ENCODE peak calls at places on chromosomes 11 and 22, in ten cellular contexts. One of them, this sample, is unnamed.

GRCh38 chr11:66789097-66789890 is 53.9 kb upstream of the RCE1 start:
- DNase-seq in keratinocyte: no peak
- DNase-seq in colonic mucosa: no peak
- DNase-seq in choroid plexus epithelial cell: no peak
- DNase-seq in heart right ventricle: no peak
- DNase-seq in body of pancreas: no peak
- DNase-seq in tibial artery: no peak
- DNase-seq in lung: no peak
- DNase-seq in BE2C: no peak
- DNase-seq in ovary: no peak
- DNase-seq in this sample: peak

GRCh38 chr11:16363709-16364108 is 7.4 kb upstream of the SOX6 start:
- DNase-seq in choroid plexus epithelial cell: no peak
- DNase-seq in keratinocyte: no peak
- DNase-seq in BE2C: no peak
- DNase-seq in body of pancreas: no peak
- DNase-seq in lung: no peak
- DNase-seq in ovary: no peak
- DNase-seq in tibial artery: no peak
- DNase-seq in colonic mucosa: no peak
- DNase-seq in heart right ventricle: no peak
- DNase-seq in this sample: no peak

GRCh38 chr11:12543596-12544415 is 130.4 kb upstream of the TEAD1 start:
- DNase-seq in ovary: no peak
- DNase-seq in keratinocyte: no peak
- DNase-seq in heart right ventricle: no peak
- DNase-seq in lung: no peak
- DNase-seq in choroid plexus epithelial cell: no peak
- DNase-seq in tibial artery: peak
- DNase-seq in BE2C: no peak
- DNase-seq in body of pancreas: no peak
- DNase-seq in colonic mucosa: peak
- DNase-seq in this sample: peak

GRCh38 chr22:30228509-30229359 is 17.8 kb downstream of the LIF start:
- DNase-seq in choroid plexus epithelial cell: no peak
- DNase-seq in colonic mucosa: no peak
- DNase-seq in heart right ventricle: no peak
- DNase-seq in tibial artery: no peak
- DNase-seq in body of pancreas: no peak
- DNase-seq in lung: no peak
- DNase-seq in ovary: no peak
- DNase-seq in BE2C: no peak
- DNase-seq in keratinocyte: peak
- DNase-seq in this sample: no peak

GRCh38 chr11:46977038-46977818 is 40.7 kb downstream of the CSTPP1 start:
- DNase-seq in lung: no peak
- DNase-seq in choroid plexus epithelial cell: peak
- DNase-seq in ovary: no peak
- DNase-seq in tibial artery: no peak
- DNase-seq in body of pancreas: no peak
- DNase-seq in colonic mucosa: no peak
- DNase-seq in keratinocyte: no peak
- DNase-seq in heart right ventricle: no peak
- DNase-seq in BE2C: no peak
- DNase-seq in this sample: no peak

GRCh38 chr22:23218867-23219251 is 38.5 kb downstream of the BCR start:
- DNase-seq in BE2C: no peak
- DNase-seq in colonic mucosa: peak
- DNase-seq in heart right ventricle: peak
- DNase-seq in lung: peak
- DNase-seq in tibial artery: no peak
- DNase-seq in keratinocyte: no peak
- DNase-seq in ovary: peak
- DNase-seq in choroid plexus epithelial cell: peak
- DNase-seq in body of pancreas: peak
- DNase-seq in this sample: no peak

GRCh38 chr11:44634401-44635281 is 69.2 kb downstream of the CD82 start:
- DNase-seq in colonic mucosa: no peak
- DNase-seq in keratinocyte: peak
- DNase-seq in lung: peak
- DNase-seq in ovary: peak
- DNase-seq in choroid plexus epithelial cell: peak
- DNase-seq in heart right ventricle: peak
- DNase-seq in tibial artery: peak
- DNase-seq in body of pancreas: peak
- DNase-seq in BE2C: peak
- DNase-seq in this sample: no peak

GRCh38 chr11:86129775-86130540 is 61.1 kb upstream of the PICALM start:
- DNase-seq in BE2C: no peak
- DNase-seq in body of pancreas: no peak
- DNase-seq in keratinocyte: no peak
- DNase-seq in colonic mucosa: no peak
- DNase-seq in heart right ventricle: no peak
- DNase-seq in choroid plexus epithelial cell: no peak
- DNase-seq in tibial artery: no peak
- DNase-seq in lung: no peak
- DNase-seq in ovary: no peak
- DNase-seq in this sample: no peak

GRCh38 chr11:70026726-70027125 is 51.4 kb upstream of the ANO1 start:
- DNase-seq in choroid plexus epithelial cell: no peak
- DNase-seq in body of pancreas: no peak
- DNase-seq in lung: no peak
- DNase-seq in colonic mucosa: no peak
- DNase-seq in BE2C: no peak
- DNase-seq in ovary: no peak
- DNase-seq in keratinocyte: no peak
- DNase-seq in heart right ventricle: no peak
- DNase-seq in tibial artery: no peak
- DNase-seq in this sample: no peak

GRCh38 chr11:13767461-13767860 is 99.0 kb downstream of the FAR1 start:
- DNase-seq in body of pancreas: no peak
- DNase-seq in tibial artery: no peak
- DNase-seq in heart right ventricle: no peak
- DNase-seq in choroid plexus epithelial cell: no peak
- DNase-seq in lung: no peak
- DNase-seq in BE2C: no peak
- DNase-seq in keratinocyte: no peak
- DNase-seq in colonic mucosa: no peak
- DNase-seq in ovary: no peak
- DNase-seq in this sample: no peak

GRCh38 chr22:48943567-48944432 is 883.9 kb downstream of the BRD1 start:
- DNase-seq in tibial artery: peak
- DNase-seq in heart right ventricle: no peak
- DNase-seq in body of pancreas: peak
- DNase-seq in lung: peak
- DNase-seq in ovary: no peak
- DNase-seq in colonic mucosa: peak
- DNase-seq in choroid plexus epithelial cell: no peak
- DNase-seq in keratinocyte: no peak
- DNase-seq in BE2C: no peak
- DNase-seq in this sample: no peak

DNA sequence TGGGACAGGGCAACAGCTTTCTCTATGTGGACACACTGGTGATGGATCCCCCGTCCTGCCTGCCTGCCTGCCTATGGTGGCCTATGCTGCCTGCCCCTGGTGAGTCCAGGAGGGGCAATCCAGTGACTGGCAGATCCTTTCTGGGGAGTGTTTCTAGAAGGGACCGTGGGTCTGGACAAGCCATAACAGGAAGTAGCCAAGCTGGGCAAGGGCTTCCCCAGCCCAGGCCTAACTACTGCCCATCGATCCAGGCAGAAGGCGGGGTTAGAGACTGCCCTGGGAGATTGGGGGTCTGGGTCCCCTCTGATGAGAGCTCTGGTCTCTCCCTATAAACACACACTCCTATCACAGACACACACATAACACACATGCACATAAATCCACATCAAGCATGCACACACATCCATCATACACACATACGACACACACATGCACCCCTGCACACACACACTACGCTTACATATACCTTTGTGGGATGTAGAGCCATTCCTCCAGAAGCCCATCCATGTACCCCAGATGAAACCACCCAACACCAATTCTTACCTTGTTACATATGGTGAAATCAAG is 996 bp upstream of the EMID1 start:
- DNase-seq in ovary: no peak
- DNase-seq in lung: no peak
- DNase-seq in heart right ventricle: no peak
- DNase-seq in body of pancreas: no peak
- DNase-seq in choroid plexus epithelial cell: no peak
- DNase-seq in tibial artery: no peak
- DNase-seq in colonic mucosa: no peak
- DNase-seq in keratinocyte: no peak
- DNase-seq in BE2C: no peak
- DNase-seq in this sample: no peak
- H3K4me3 ChIP-seq in ovary: no peak
- H3K4me3 ChIP-seq in lung: no peak
- H3K4me3 ChIP-seq in heart right ventricle: no peak
- H3K4me3 ChIP-seq in body of pancreas: no peak
- H3K4me3 ChIP-seq in choroid plexus epithelial cell: no peak
- H3K4me3 ChIP-seq in tibial artery: no peak
- H3K4me3 ChIP-seq in colonic mucosa: no peak
- H3K4me3 ChIP-seq in keratinocyte: no peak
- H3K4me3 ChIP-seq in BE2C: no peak
- H3K4me3 ChIP-seq in this sample: no peak

GRCh38 chr11:72333657-72334056 is 89.7 kb upstream of the PHOX2A start:
- DNase-seq in colonic mucosa: no peak
- DNase-seq in choroid plexus epithelial cell: peak
- DNase-seq in ovary: no peak
- DNase-seq in tibial artery: no peak
- DNase-seq in body of pancreas: no peak
- DNase-seq in BE2C: peak
- DNase-seq in heart right ventricle: no peak
- DNase-seq in keratinocyte: no peak
- DNase-seq in lung: no peak
- DNase-seq in this sample: no peak
- TF ChIP-seq CTCF in colonic mucosa: no peak
- TF ChIP-seq CTCF in choroid plexus epithelial cell: peak
- TF ChIP-seq CTCF in ovary: no peak
- TF ChIP-seq CTCF in tibial artery: no peak
- TF ChIP-seq CTCF in body of pancreas: no peak
- TF ChIP-seq CTCF in BE2C: peak
- TF ChIP-seq CTCF in heart right ventricle: no peak
- TF ChIP-seq CTCF in keratinocyte: no peak
- TF ChIP-seq CTCF in lung: no peak
- TF ChIP-seq CTCF in this sample: no peak

GRCh38 chr11:19216021-19216420 is 14.2 kb upstream of the CSRP3 start:
- DNase-seq in keratinocyte: no peak
- DNase-seq in heart right ventricle: no peak
- DNase-seq in body of pancreas: no peak
- DNase-seq in lung: no peak
- DNase-seq in ovary: no peak
- DNase-seq in tibial artery: no peak
- DNase-seq in choroid plexus epithelial cell: no peak
- DNase-seq in colonic mucosa: no peak
- DNase-seq in BE2C: no peak
- DNase-seq in this sample: no peak

GRCh38 chr11:19216709-19217374 is 15.1 kb upstream of the CSRP3 start:
- DNase-seq in tibial artery: no peak
- DNase-seq in lung: no peak
- DNase-seq in heart right ventricle: no peak
- DNase-seq in keratinocyte: no peak
- DNase-seq in body of pancreas: no peak
- DNase-seq in BE2C: no peak
- DNase-seq in colonic mucosa: no peak
- DNase-seq in ovary: no peak
- DNase-seq in choroid plexus epithelial cell: peak
- DNase-seq in this sample: peak

GRCh38 chr11:19218801-19219460 is 17.1 kb upstream of the CSRP3 start:
- DNase-seq in body of pancreas: no peak
- DNase-seq in tibial artery: no peak
- DNase-seq in colonic mucosa: no peak
- DNase-seq in lung: no peak
- DNase-seq in BE2C: peak
- DNase-seq in keratinocyte: no peak
- DNase-seq in ovary: no peak
- DNase-seq in choroid plexus epithelial cell: no peak
- DNase-seq in heart right ventricle: peak
- DNase-seq in this sample: no peak

GRCh38 chr11:19220903-19221682 is 19.3 kb upstream of the CSRP3 start:
- DNase-seq in choroid plexus epithelial cell: peak
- DNase-seq in colonic mucosa: peak
- DNase-seq in BE2C: no peak
- DNase-seq in body of pancreas: peak
- DNase-seq in tibial artery: no peak
- DNase-seq in keratinocyte: no peak
- DNase-seq in ovary: no peak
- DNase-seq in heart right ventricle: no peak
- DNase-seq in lung: peak
- DNase-seq in this sample: peak

GRCh38 chr11:19218216-19218615 is 16.4 kb upstream of the CSRP3 start:
- DNase-seq in keratinocyte: no peak
- DNase-seq in choroid plexus epithelial cell: no peak
- DNase-seq in body of pancreas: no peak
- DNase-seq in ovary: no peak
- DNase-seq in colonic mucosa: no peak
- DNase-seq in heart right ventricle: no peak
- DNase-seq in tibial artery: no peak
- DNase-seq in lung: no peak
- DNase-seq in BE2C: no peak
- DNase-seq in this sample: no peak
- H3K4me3 ChIP-seq in keratinocyte: no peak
- H3K4me3 ChIP-seq in choroid plexus epithelial cell: no peak
- H3K4me3 ChIP-seq in body of pancreas: no peak
- H3K4me3 ChIP-seq in ovary: no peak
- H3K4me3 ChIP-seq in colonic mucosa: no peak
- H3K4me3 ChIP-seq in heart right ventricle: no peak
- H3K4me3 ChIP-seq in tibial artery: no peak
- H3K4me3 ChIP-seq in lung: no peak
- H3K4me3 ChIP-seq in BE2C: no peak
- H3K4me3 ChIP-seq in this sample: no peak

GRCh38 chr11:129291556-129291955 is 84.1 kb upstream of the BARX2 start:
- DNase-seq in ovary: no peak
- DNase-seq in BE2C: no peak
- DNase-seq in colonic mucosa: no peak
- DNase-seq in tibial artery: no peak
- DNase-seq in heart right ventricle: no peak
- DNase-seq in choroid plexus epithelial cell: no peak
- DNase-seq in keratinocyte: no peak
- DNase-seq in lung: no peak
- DNase-seq in body of pancreas: no peak
- DNase-seq in this sample: no peak

GRCh38 chr11:129287920-129288319 is 87.7 kb upstream of the BARX2 start:
- DNase-seq in lung: no peak
- DNase-seq in choroid plexus epithelial cell: no peak
- DNase-seq in tibial artery: no peak
- DNase-seq in colonic mucosa: no peak
- DNase-seq in ovary: no peak
- DNase-seq in BE2C: no peak
- DNase-seq in keratinocyte: no peak
- DNase-seq in heart right ventricle: no peak
- DNase-seq in body of pancreas: no peak
- DNase-seq in this sample: no peak

GRCh38 chr11:129290966-129291365 is 84.7 kb upstream of the BARX2 start:
- DNase-seq in choroid plexus epithelial cell: no peak
- DNase-seq in heart right ventricle: no peak
- DNase-seq in colonic mucosa: no peak
- DNase-seq in keratinocyte: no peak
- DNase-seq in lung: no peak
- DNase-seq in BE2C: no peak
- DNase-seq in ovary: no peak
- DNase-seq in tibial artery: no peak
- DNase-seq in body of pancreas: no peak
- DNase-seq in this sample: no peak

GRCh38 chr11:129292092-129292491 is 83.6 kb upstream of the BARX2 start:
- DNase-seq in tibial artery: no peak
- DNase-seq in keratinocyte: no peak
- DNase-seq in heart right ventricle: no peak
- DNase-seq in ovary: no peak
- DNase-seq in BE2C: no peak
- DNase-seq in lung: no peak
- DNase-seq in choroid plexus epithelial cell: no peak
- DNase-seq in body of pancreas: no peak
- DNase-seq in colonic mucosa: no peak
- DNase-seq in this sample: no peak

GRCh38 chr11:129289350-129290040 is 86.2 kb upstream of the BARX2 start:
- DNase-seq in heart right ventricle: no peak
- DNase-seq in body of pancreas: no peak
- DNase-seq in keratinocyte: no peak
- DNase-seq in choroid plexus epithelial cell: no peak
- DNase-seq in BE2C: no peak
- DNase-seq in colonic mucosa: no peak
- DNase-seq in lung: no peak
- DNase-seq in tibial artery: no peak
- DNase-seq in ovary: no peak
- DNase-seq in this sample: no peak
- TF ChIP-seq CTCF in heart right ventricle: no peak
- TF ChIP-seq CTCF in body of pancreas: no peak
- TF ChIP-seq CTCF in keratinocyte: no peak
- TF ChIP-seq CTCF in choroid plexus epithelial cell: no peak
- TF ChIP-seq CTCF in BE2C: peak
- TF ChIP-seq CTCF in colonic mucosa: no peak
- TF ChIP-seq CTCF in lung: no peak
- TF ChIP-seq CTCF in tibial artery: no peak
- TF ChIP-seq CTCF in ovary: no peak
- TF ChIP-seq CTCF in this sample: no peak

This sample was measured in LNCaP clone FGC.